ENCODE peak calls at places on chromosomes 13 and 19, in eight cellular contexts. J is stimulated activated CD8-positive, alpha-beta memory T cell treated with anti-CD3 and anti-CD28 coated beads, Interleukin-4, amount 100 ng/mL, for 4 hours; T is T-helper 2 cell; X is myocyte; I is neural crest cell; Q is NCI-H2029; H is mammary epithelial cell; F is H4. A is an unnamed sample.

GRCh38 chr13:32454886-32455593 is 27.1 kb upstream of the N4BP2L1 start:
- DNase-seq in H (no peak), I (no peak), F (no peak), J (no peak), T (no peak), X (peak; percentile 15), Q (no peak), A (no peak)

GRCh38 chr19:22286151-22286810 is at the start of gene ZNF729:
- DNase-seq in T (no peak), F (peak; percentile 55), X (no peak), J (no peak), Q (no peak), I (no peak), H (no peak), A (no peak)

GRCh38 chr19:48754950-48755645 is at the start of gene FGF21:
- DNase-seq in H (no peak), Q (peak; percentile 81), T (no peak), I (no peak), X (no peak), J (no peak), F (no peak), A (no peak)

GRCh38 chr19:58570770-58571574 is 2.2 kb downstream of the MZF1 start:
- DNase-seq in T (no peak), I (no peak), J (no peak), F (no peak), H (no peak), Q (no peak), X (no peak), A (no peak)

GRCh38 chr13:93963266-93964131 is 516.0 kb downstream of the DCT start:
- DNase-seq in J (no peak), T (no peak), I (no peak), X (peak; percentile 57), Q (no peak), F (peak; percentile 3), H (no peak), A (no peak)

GRCh38 chr13:90532861-90533260 is 814.6 kb upstream of the MIR17HG start:
- DNase-seq in F (no peak), Q (no peak), H (no peak), J (no peak), I (no peak), X (no peak), T (no peak), A (no peak)

GRCh38 chr19:44903602-44904425 is 1.8 kb upstream of the APOE start:
- DNase-seq in X (peak; percentile 68), I (peak; percentile 90), J (peak; percentile 27), T (peak; percentile 38), F (no peak), H (no peak), Q (no peak), A (peak; percentile 41)

GRCh38 chr13:24168392-24168750 is 7.9 kb downstream of the SPATA13 start:
- DNase-seq in J (no peak), I (no peak), X (no peak), F (no peak), H (no peak), T (no peak), Q (no peak), A (no peak)

GRCh38 chr13:25501231-25501630 is 129.5 kb downstream of the ATP8A2 start:
- DNase-seq in T (no peak), J (no peak), H (no peak), I (no peak), F (no peak), Q (no peak), X (no peak), A (no peak)

GRCh38 chr19:18223860-18224524 is 2.2 kb downstream of the PDE4C start:
- DNase-seq in X (no peak), T (no peak), I (peak; percentile 64), Q (peak; percentile 68), H (no peak), J (no peak), F (no peak), A (no peak)

GRCh38 chr13:106570354-106570822 is 2.5 kb upstream of the ARGLU1 start:
- DNase-seq in X (no peak), F (no peak), T (peak; percentile 61), Q (no peak), J (peak; percentile 61), I (peak; percentile 28), H (peak; percentile 82), A (peak; percentile 41)

GRCh38 chr13:66922444-66922843 is 307.7 kb downstream of the PCDH9 start:
- DNase-seq in J (no peak), I (no peak), T (no peak), Q (no peak), H (no peak), X (no peak), F (no peak), A (no peak)

GRCh38 chr13:28792992-28793391 is 27.1 kb upstream of the MTUS2 start:
- DNase-seq in Q (no peak), I (no peak), X (peak; percentile 82), H (peak; percentile 6), F (no peak), J (no peak), T (no peak), A (no peak)

GRCh38 chr19:38055655-38056521 is 148.9 kb downstream of the SIPA1L3 start:
- DNase-seq in T (no peak), F (no peak), H (no peak), I (no peak), Q (no peak), J (no peak), X (no peak), A (no peak)

GRCh38 chr13:114118763-114119123 is 13.7 kb downstream of the RASA3 start:
- DNase-seq in I (no peak), T (no peak), X (peak; percentile 84), H (no peak), Q (no peak), J (no peak), F (no peak), A (no peak)

GRCh38 chr13:21800847-21801616 is 130.2 kb downstream of the FGF9 start:
- DNase-seq in I (no peak), J (no peak), H (peak; percentile 84), T (no peak), F (no peak), Q (no peak), X (no peak), A (no peak)

GRCh38 chr13:93730780-93731179 is 504.2 kb downstream of the GPC6 start:
- DNase-seq in F (no peak), Q (no peak), J (no peak), I (no peak), H (no peak), X (peak; percentile 51), T (no peak), A (no peak)

GRCh38 chr13:94261163-94261562 is 218.3 kb downstream of the DCT start:
- DNase-seq in F (no peak), J (no peak), Q (no peak), H (no peak), X (no peak), I (no peak), T (no peak), A (no peak)

GRCh38 chr13:51885651-51886050 is 23.9 kb downstream of the CCDC70 start:
- DNase-seq in F (no peak), H (no peak), X (peak; percentile 16), J (no peak), I (no peak), Q (no peak), T (no peak), A (no peak)

GRCh38 chr19:29872224-29872731 is 60.5 kb downstream of the CCNE1 start:
- DNase-seq in X (no peak), H (no peak), I (no peak), F (no peak), J (no peak), T (no peak), Q (no peak), A (no peak)

GRCh38 chr19:41935781-41936415 is 7.6 kb upstream of the ERFL start:
- DNase-seq in H (no peak), Q (no peak), F (no peak), J (no peak), T (no peak), X (no peak), I (no peak), A (no peak)

GRCh38 chr13:80338781-80339577 is 1.9 kb downstream of the SPRY2 start:
- DNase-seq in T (peak; percentile 24), F (peak; percentile 41), I (peak; percentile 65), J (no peak), X (peak; percentile 88), Q (no peak), H (peak; percentile 71), A (no peak)

GRCh38 chr19:7004313-7004931 is 16.8 kb downstream of the MBD3L2B start:
- DNase-seq in H (no peak), I (peak; percentile 10), J (no peak), F (peak; percentile 72), T (no peak), Q (no peak), X (peak; percentile 29), A (no peak)

GRCh38 chr19:4695224-4695731 is 25.1 kb upstream of the MYDGF start:
- DNase-seq in X (peak; percentile 82), Q (peak; percentile 63), F (no peak), T (no peak), I (no peak), J (no peak), H (no peak), A (no peak)

GRCh38 chr13:113724780-113725315 is 34.2 kb upstream of the TMEM255B start:
- DNase-seq in F (peak; percentile 13), X (peak; percentile 67), T (peak; percentile 92), I (peak; percentile 77), H (peak; percentile 61), J (peak; percentile 77), Q (peak; percentile 39), A (peak; percentile 73)

A was measured in activated CD8-positive, alpha-beta memory T cell treated with anti-CD3 and anti-CD28 coated beads for 4 hours.